ENCODE peak calls at places on chromosome 19, in nine cellular contexts. T, W, M, A, F, N, I, K and C are unnamed samples.

GRCh38 chr19:17933414-17934129 is 757 bp downstream of the CCDC124 start:
- DNase-seq in W (peak; percentile 54), N (peak; percentile 21), K (no peak), A (peak; percentile 72), M (peak; percentile 34), F (no peak), I (no peak), T (peak; percentile 76), C (no peak)

GRCh38 chr19:52370341-52370710 is 603 bp downstream of the ZNF880 start:
- DNase-seq in N (no peak), W (no peak), K (no peak), A (no peak), T (no peak), F (no peak), I (no peak), M (no peak), C (no peak)

GRCh38 chr19:33440241-33440640 is 66.7 kb downstream of the CEBPG start:
- DNase-seq in I (no peak), T (peak; percentile 32), K (no peak), A (no peak), F (no peak), W (no peak), M (no peak), N (no peak), C (no peak)

GRCh38 chr19:48945415-48945814 is 9.3 kb upstream of the BAX start:
- DNase-seq in K (no peak), W (no peak), F (no peak), N (no peak), A (no peak), M (no peak), I (no peak), T (peak; percentile 48), C (no peak)

GRCh38 chr19:2048104-2048958 is 2.7 kb downstream of the MKNK2 start:
- DNase-seq in F (no peak), T (peak; percentile 80), K (no peak), A (no peak), W (no peak), M (no peak), N (no peak), I (no peak), C (no peak)

GRCh38 chr19:18150776-18151624 is 2.0 kb upstream of the PIK3R2 start:
- DNase-seq in F (no peak), N (no peak), T (no peak), K (no peak), W (no peak), A (peak; percentile 48), M (no peak), I (no peak), C (no peak)

GRCh38 chr19:18364826-18365528 is 21.0 kb upstream of the GDF15 start:
- DNase-seq in A (peak; percentile 99), M (peak; percentile 99), F (no peak), T (peak; percentile 97), K (no peak), I (peak; percentile 97), N (peak; percentile 91), W (peak; percentile 100), C (peak; percentile 95)

GRCh38 chr19:3589439-3589838 is 4.2 kb downstream of the GIPC3 start:
- DNase-seq in M (no peak), W (no peak), K (no peak), A (no peak), N (no peak), T (no peak), I (no peak), F (no peak), C (no peak)

GRCh38 chr19:22533761-22534160 is 100.4 kb upstream of the ZNF492 start:
- DNase-seq in I (no peak), F (no peak), A (no peak), T (no peak), N (no peak), K (no peak), M (no peak), W (no peak), C (no peak)

GRCh38 chr19:18408053-18408476 is 10.6 kb upstream of the LRRC25 start:
- DNase-seq in W (no peak), T (peak; percentile 67), F (no peak), M (no peak), K (no peak), N (peak; percentile 59), A (peak; percentile 48), I (no peak), C (peak; percentile 74)

GRCh38 chr19:45577111-45577905 is 7.3 kb downstream of the OPA3 start:
- DNase-seq in F (no peak), I (peak; percentile 32), N (peak; percentile 94), T (peak; percentile 96), A (peak; percentile 97), K (no peak), W (peak; percentile 97), M (peak; percentile 14), C (no peak)

GRCh38 chr19:50890422-50891252 is 17.4 kb downstream of the KLK2 start:
- DNase-seq in I (no peak), K (no peak), A (peak; percentile 45), T (peak; percentile 88), M (no peak), W (no peak), N (no peak), F (no peak), C (no peak)

GRCh38 chr19:39843919-39844793 is 2.0 kb downstream of the FBL start:
- DNase-seq in I (peak; percentile 18), N (peak; percentile 83), A (peak; percentile 68), W (peak; percentile 75), M (peak; percentile 43), F (no peak), T (no peak), K (no peak), C (no peak)

GRCh38 chr19:7722231-7722651 is 9.7 kb downstream of the CLEC4G start:
- DNase-seq in K (no peak), W (no peak), I (no peak), F (no peak), N (no peak), M (no peak), T (no peak), A (no peak), C (no peak)

GRCh38 chr19:6890938-6891337 is 3.6 kb downstream of the ADGRE1 start:
- DNase-seq in K (no peak), A (no peak), F (no peak), I (no peak), M (no peak), N (no peak), T (no peak), W (no peak), C (no peak)

GRCh38 chr19:4432918-4433506 is 24.6 kb downstream of the UBXN6 start:
- DNase-seq in K (no peak), F (no peak), M (no peak), N (no peak), A (no peak), I (no peak), W (no peak), T (peak; percentile 51), C (no peak)